ENCODE peak calls at places on chromosome 17, in ten cellular contexts. One of them, this sample, is unnamed.

GRCh38 chr17:43917348-43918025 is 10.2 kb upstream of the MPP2 start:
- DNase-seq in stomach: peak
- DNase-seq in DND-41: no peak
- DNase-seq in colonic mucosa: peak
- DNase-seq in cardiac muscle cell: peak
- DNase-seq in K562: peak
- DNase-seq in GM12864: no peak
- DNase-seq in upper lobe of right lung: peak
- DNase-seq in HAP-1: peak
- DNase-seq in neural progenitor cell: peak
- DNase-seq in this sample: no peak

GRCh38 chr17:1516403-1517161 is at the start of gene INPP5K:
- DNase-seq in stomach: peak
- DNase-seq in DND-41: peak
- DNase-seq in colonic mucosa: peak
- DNase-seq in cardiac muscle cell: peak
- DNase-seq in K562: peak
- DNase-seq in GM12864: peak
- DNase-seq in upper lobe of right lung: peak
- DNase-seq in HAP-1: peak
- DNase-seq in neural progenitor cell: peak
- DNase-seq in this sample: peak

GRCh38 chr17:37735165-37735564 is 9.7 kb downstream of the HNF1B start:
- DNase-seq in stomach: no peak
- DNase-seq in DND-41: no peak
- DNase-seq in colonic mucosa: no peak
- DNase-seq in cardiac muscle cell: no peak
- DNase-seq in K562: no peak
- DNase-seq in GM12864: no peak
- DNase-seq in upper lobe of right lung: no peak
- DNase-seq in HAP-1: no peak
- DNase-seq in neural progenitor cell: no peak
- DNase-seq in this sample: no peak

GRCh38 chr17:59840329-59840907 is 52.3 kb downstream of the TUBD1 start:
- DNase-seq in stomach: no peak
- DNase-seq in DND-41: no peak
- DNase-seq in colonic mucosa: no peak
- DNase-seq in cardiac muscle cell: no peak
- DNase-seq in K562: no peak
- DNase-seq in GM12864: no peak
- DNase-seq in upper lobe of right lung: no peak
- DNase-seq in HAP-1: peak
- DNase-seq in neural progenitor cell: peak
- DNase-seq in this sample: no peak

GRCh38 chr17:5283531-5284315 is 1.6 kb downstream of the RABEP1 start:
- DNase-seq in stomach: no peak
- DNase-seq in DND-41: no peak
- DNase-seq in colonic mucosa: no peak
- DNase-seq in cardiac muscle cell: peak
- DNase-seq in K562: no peak
- DNase-seq in GM12864: no peak
- DNase-seq in upper lobe of right lung: no peak
- DNase-seq in HAP-1: peak
- DNase-seq in neural progenitor cell: peak
- DNase-seq in this sample: no peak

GRCh38 chr17:933168-934083 is 46.1 kb downstream of the NXN start:
- DNase-seq in stomach: peak
- DNase-seq in DND-41: no peak
- DNase-seq in colonic mucosa: no peak
- DNase-seq in cardiac muscle cell: peak
- DNase-seq in K562: peak
- DNase-seq in GM12864: no peak
- DNase-seq in upper lobe of right lung: peak
- DNase-seq in HAP-1: no peak
- DNase-seq in neural progenitor cell: peak
- DNase-seq in this sample: peak

GRCh38 chr17:67491009-67491677 is 114.1 kb downstream of the PITPNC1 start:
- DNase-seq in stomach: peak
- DNase-seq in DND-41: no peak
- DNase-seq in colonic mucosa: peak
- DNase-seq in cardiac muscle cell: no peak
- DNase-seq in K562: no peak
- DNase-seq in GM12864: no peak
- DNase-seq in upper lobe of right lung: peak
- DNase-seq in HAP-1: peak
- DNase-seq in neural progenitor cell: peak
- DNase-seq in this sample: peak

GRCh38 chr17:81923302-81924260 is 4.0 kb downstream of the MAFG start:
- DNase-seq in stomach: peak
- DNase-seq in DND-41: no peak
- DNase-seq in colonic mucosa: peak
- DNase-seq in cardiac muscle cell: peak
- DNase-seq in K562: peak
- DNase-seq in GM12864: no peak
- DNase-seq in upper lobe of right lung: peak
- DNase-seq in HAP-1: peak
- DNase-seq in neural progenitor cell: peak
- DNase-seq in this sample: no peak

GRCh38 chr17:66549731-66550207 is 247.4 kb downstream of the PRKCA start:
- DNase-seq in stomach: no peak
- DNase-seq in DND-41: no peak
- DNase-seq in colonic mucosa: no peak
- DNase-seq in cardiac muscle cell: no peak
- DNase-seq in K562: no peak
- DNase-seq in GM12864: no peak
- DNase-seq in upper lobe of right lung: no peak
- DNase-seq in HAP-1: no peak
- DNase-seq in neural progenitor cell: no peak
- DNase-seq in this sample: no peak

GRCh38 chr17:74380086-74380958 is 13.0 kb downstream of the GPR142 start:
- DNase-seq in stomach: peak
- DNase-seq in DND-41: no peak
- DNase-seq in colonic mucosa: peak
- DNase-seq in cardiac muscle cell: no peak
- DNase-seq in K562: no peak
- DNase-seq in GM12864: no peak
- DNase-seq in upper lobe of right lung: no peak
- DNase-seq in HAP-1: no peak
- DNase-seq in neural progenitor cell: peak
- DNase-seq in this sample: no peak

GRCh38 chr17:29930399-29931010 is 477 bp upstream of the SSH2 start:
- DNase-seq in stomach: no peak
- DNase-seq in DND-41: no peak
- DNase-seq in colonic mucosa: peak
- DNase-seq in cardiac muscle cell: peak
- DNase-seq in K562: no peak
- DNase-seq in GM12864: no peak
- DNase-seq in upper lobe of right lung: no peak
- DNase-seq in HAP-1: peak
- DNase-seq in neural progenitor cell: peak
- DNase-seq in this sample: no peak

DNA sequence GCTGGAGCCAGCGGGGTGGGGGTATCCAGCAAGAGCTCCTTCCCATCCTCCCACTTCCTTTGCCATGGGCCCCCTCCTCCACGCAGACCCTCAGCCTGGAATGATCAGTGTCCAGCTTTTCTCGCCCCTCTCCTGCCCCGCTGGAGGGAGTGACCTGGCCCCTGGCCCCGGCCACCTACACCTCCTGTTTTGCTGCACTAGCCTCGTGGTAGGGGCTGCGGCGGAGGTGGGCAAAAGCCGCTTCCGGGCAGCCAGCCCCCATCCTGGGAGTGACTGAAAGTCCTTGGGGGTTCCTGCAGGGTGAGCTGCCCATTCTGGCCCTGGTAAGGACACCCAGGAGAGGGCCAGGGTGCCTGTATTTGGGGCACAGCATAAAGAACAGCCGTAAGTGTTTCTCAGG is 295.7 kb downstream of the SEC14L1 start:
- DNase-seq in stomach: no peak
- DNase-seq in DND-41: no peak
- DNase-seq in colonic mucosa: no peak
- DNase-seq in cardiac muscle cell: no peak
- DNase-seq in K562: no peak
- DNase-seq in GM12864: no peak
- DNase-seq in upper lobe of right lung: no peak
- DNase-seq in HAP-1: no peak
- DNase-seq in neural progenitor cell: no peak
- DNase-seq in this sample: no peak
- H3K4me3 ChIP-seq in stomach: no peak
- H3K4me3 ChIP-seq in DND-41: no peak
- H3K4me3 ChIP-seq in colonic mucosa: no peak
- H3K4me3 ChIP-seq in cardiac muscle cell: no peak
- H3K4me3 ChIP-seq in K562: no peak
- H3K4me3 ChIP-seq in GM12864: no peak
- H3K4me3 ChIP-seq in upper lobe of right lung: no peak
- H3K4me3 ChIP-seq in HAP-1: no peak
- H3K4me3 ChIP-seq in neural progenitor cell: peak
- H3K4me3 ChIP-seq in this sample: no peak

GRCh38 chr17:40416671-40417070 is 1.0 kb downstream of the TOP2A start:
- DNase-seq in stomach: no peak
- DNase-seq in DND-41: no peak
- DNase-seq in colonic mucosa: no peak
- DNase-seq in cardiac muscle cell: no peak
- DNase-seq in K562: no peak
- DNase-seq in GM12864: no peak
- DNase-seq in upper lobe of right lung: no peak
- DNase-seq in HAP-1: no peak
- DNase-seq in neural progenitor cell: no peak
- DNase-seq in this sample: no peak

GRCh38 chr17:40417609-40418427 is at the start of gene TOP2A:
- DNase-seq in stomach: peak
- DNase-seq in DND-41: peak
- DNase-seq in colonic mucosa: peak
- DNase-seq in cardiac muscle cell: peak
- DNase-seq in K562: peak
- DNase-seq in GM12864: peak
- DNase-seq in upper lobe of right lung: peak
- DNase-seq in HAP-1: peak
- DNase-seq in neural progenitor cell: peak
- DNase-seq in this sample: peak

GRCh38 chr17:40417258-40417608 is 463 bp downstream of the TOP2A start:
- DNase-seq in stomach: no peak
- DNase-seq in DND-41: no peak
- DNase-seq in colonic mucosa: peak
- DNase-seq in cardiac muscle cell: peak
- DNase-seq in K562: peak
- DNase-seq in GM12864: no peak
- DNase-seq in upper lobe of right lung: no peak
- DNase-seq in HAP-1: peak
- DNase-seq in neural progenitor cell: peak
- DNase-seq in this sample: peak

GRCh38 chr17:40419559-40420331 is 2.0 kb upstream of the TOP2A start:
- DNase-seq in stomach: no peak
- DNase-seq in DND-41: no peak
- DNase-seq in colonic mucosa: no peak
- DNase-seq in cardiac muscle cell: no peak
- DNase-seq in K562: no peak
- DNase-seq in GM12864: no peak
- DNase-seq in upper lobe of right lung: no peak
- DNase-seq in HAP-1: no peak
- DNase-seq in neural progenitor cell: peak
- DNase-seq in this sample: peak

DNA sequence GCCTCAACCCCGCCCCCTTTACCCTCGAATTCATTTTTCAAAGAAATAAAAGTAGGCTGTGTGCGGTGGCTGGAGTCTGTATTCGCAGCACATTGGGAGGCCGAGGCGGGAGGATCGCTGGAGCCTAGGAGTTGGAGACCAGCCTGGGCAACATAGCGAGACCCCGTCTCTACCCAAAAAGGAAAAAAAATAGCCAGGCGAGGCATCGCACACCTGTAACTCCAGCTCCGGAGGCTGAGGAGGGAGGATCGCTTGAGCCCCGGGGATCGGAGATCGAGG is 671 bp upstream of the TOP2A start:
- DNase-seq in stomach: no peak
- DNase-seq in DND-41: no peak
- DNase-seq in colonic mucosa: no peak
- DNase-seq in cardiac muscle cell: no peak
- DNase-seq in K562: no peak
- DNase-seq in GM12864: no peak
- DNase-seq in upper lobe of right lung: no peak
- DNase-seq in HAP-1: peak
- DNase-seq in neural progenitor cell: no peak
- DNase-seq in this sample: no peak
- H3K4me3 ChIP-seq in stomach: peak
- H3K4me3 ChIP-seq in DND-41: peak
- H3K4me3 ChIP-seq in colonic mucosa: peak
- H3K4me3 ChIP-seq in cardiac muscle cell: peak
- H3K4me3 ChIP-seq in K562: peak
- H3K4me3 ChIP-seq in GM12864: peak
- H3K4me3 ChIP-seq in upper lobe of right lung: peak
- H3K4me3 ChIP-seq in HAP-1: peak
- H3K4me3 ChIP-seq in neural progenitor cell: peak
- H3K4me3 ChIP-seq in this sample: peak

GRCh38 chr17:33944826-33945225 is 310.3 kb upstream of the CCL2 start:
- DNase-seq in stomach: no peak
- DNase-seq in DND-41: no peak
- DNase-seq in colonic mucosa: no peak
- DNase-seq in cardiac muscle cell: no peak
- DNase-seq in K562: no peak
- DNase-seq in GM12864: no peak
- DNase-seq in upper lobe of right lung: no peak
- DNase-seq in HAP-1: no peak
- DNase-seq in neural progenitor cell: no peak
- DNase-seq in this sample: no peak
- H3K4me3 ChIP-seq in stomach: no peak
- H3K4me3 ChIP-seq in DND-41: no peak
- H3K4me3 ChIP-seq in colonic mucosa: no peak
- H3K4me3 ChIP-seq in cardiac muscle cell: no peak
- H3K4me3 ChIP-seq in K562: no peak
- H3K4me3 ChIP-seq in GM12864: no peak
- H3K4me3 ChIP-seq in upper lobe of right lung: no peak
- H3K4me3 ChIP-seq in HAP-1: no peak
- H3K4me3 ChIP-seq in neural progenitor cell: no peak
- H3K4me3 ChIP-seq in this sample: no peak

GRCh38 chr17:22454070-22454999 is 762.0 kb downstream of the KCNJ18 start:
- DNase-seq in stomach: no peak
- DNase-seq in DND-41: no peak
- DNase-seq in colonic mucosa: no peak
- DNase-seq in cardiac muscle cell: no peak
- DNase-seq in K562: peak
- DNase-seq in GM12864: no peak
- DNase-seq in upper lobe of right lung: no peak
- DNase-seq in HAP-1: no peak
- DNase-seq in neural progenitor cell: no peak
- DNase-seq in this sample: no peak
- H3K4me3 ChIP-seq in stomach: no peak
- H3K4me3 ChIP-seq in DND-41: no peak
- H3K4me3 ChIP-seq in colonic mucosa: no peak
- H3K4me3 ChIP-seq in cardiac muscle cell: no peak
- H3K4me3 ChIP-seq in K562: no peak
- H3K4me3 ChIP-seq in GM12864: no peak
- H3K4me3 ChIP-seq in upper lobe of right lung: no peak
- H3K4me3 ChIP-seq in HAP-1: no peak
- H3K4me3 ChIP-seq in neural progenitor cell: no peak
- H3K4me3 ChIP-seq in this sample: no peak